ENCODE peak calls at places on chromosomes 5 and 9, in eight cellular contexts. I is astrocyte of the spinal cord, E is pancreas, V is hepatocyte, R is cardiac muscle cell, K is cardiac fibroblast, N is AG09309, J is suprapubic skin. G is an unnamed sample.

GRCh38 chr9:16721972-16722371 is 148.5 kb downstream of the BNC2 start:
- DNase-seq in I (no peak), E (no peak), V (peak; percentile 10), R (no peak), K (peak; percentile 91), N (no peak), J (no peak), G (no peak)

GRCh38 chr5:16916262-16916878 is 19.7 kb downstream of the MYO10 start:
- DNase-seq in I (peak; percentile 96), E (no peak), V (no peak), R (no peak), K (peak; percentile 95), N (peak; percentile 93), J (no peak), G (no peak)

GRCh38 chr5:148224131-148224742 is 14.1 kb upstream of the MARCOL start:
- DNase-seq in I (no peak), E (no peak), V (no peak), R (no peak), K (no peak), N (peak; percentile 96), J (no peak), G (no peak)

GRCh38 chr5:14932902-14933475 is 61.4 kb upstream of the ANKH start:
- DNase-seq in I (peak; percentile 50), E (no peak), V (no peak), R (no peak), K (no peak), N (no peak), J (no peak), G (no peak)

GRCh38 chr5:135313946-135314345 is 85.1 kb downstream of the MACROH2A1 start:
- DNase-seq in I (no peak), E (no peak), V (no peak), R (no peak), K (no peak), N (no peak), J (no peak), G (no peak)

GRCh38 chr5:37283214-37283820 is 34.1 kb upstream of the CPLANE1 start:
- DNase-seq in I (no peak), E (no peak), V (no peak), R (no peak), K (no peak), N (no peak), J (no peak), G (no peak)

GRCh38 chr5:31193591-31194457 is at the start of gene CDH6:
- DNase-seq in I (peak; percentile 81), E (peak; percentile 59), V (peak; percentile 70), R (peak; percentile 71), K (peak; percentile 46), N (no peak), J (no peak), G (no peak)

GRCh38 chr5:36611520-36612274 is 5.3 kb downstream of the SLC1A3 start:
- DNase-seq in I (no peak), E (no peak), V (no peak), R (no peak), K (no peak), N (no peak), J (no peak), G (no peak)

GRCh38 chr5:58235279-58235678 is 224.6 kb downstream of the PLK2 start:
- DNase-seq in I (no peak), E (no peak), V (peak; percentile 56), R (no peak), K (peak; percentile 82), N (no peak), J (no peak), G (no peak)

GRCh38 chr5:53023969-53024368 is 34.8 kb downstream of the ITGA2 start:
- DNase-seq in I (peak; percentile 72), E (no peak), V (no peak), R (no peak), K (peak; percentile 75), N (peak; percentile 67), J (no peak), G (no peak)

GRCh38 chr5:80255425-80255751 is 460 bp downstream of the SERINC5 start:
- DNase-seq in I (peak; percentile 66), E (no peak), V (peak; percentile 78), R (peak; percentile 59), K (peak; percentile 65), N (no peak), J (peak; percentile 86), G (no peak)

GRCh38 chr5:115844321-115844817 is 2.6 kb downstream of the AP3S1 start:
- DNase-seq in I (peak; percentile 33), E (no peak), V (no peak), R (no peak), K (no peak), N (no peak), J (no peak), G (no peak)

GRCh38 chr5:178672635-178673034 is 45.8 kb upstream of the CLK4 start:
- DNase-seq in I (no peak), E (no peak), V (no peak), R (no peak), K (no peak), N (no peak), J (no peak), G (no peak)

GRCh38 chr9:71490810-71491209 is 277.5 kb downstream of the CEMIP2 start:
- DNase-seq in I (no peak), E (no peak), V (no peak), R (no peak), K (no peak), N (no peak), J (no peak), G (no peak)

GRCh38 chr9:114538241-114538640 is 33.0 kb upstream of the WHRN start:
- DNase-seq in I (no peak), E (no peak), V (peak; percentile 64), R (no peak), K (no peak), N (no peak), J (no peak), G (peak; percentile 29)

GRCh38 chr9:3035594-3036389 is 191.9 kb upstream of the PUM3 start:
- DNase-seq in I (no peak), E (no peak), V (no peak), R (no peak), K (no peak), N (no peak), J (no peak), G (no peak)

GRCh38 chr9:14561929-14562386 is 131.3 kb downstream of the ZDHHC21 start:
- DNase-seq in I (no peak), E (peak; percentile 68), V (peak; percentile 20), R (peak; percentile 44), K (no peak), N (no peak), J (no peak), G (no peak)

DNA sequence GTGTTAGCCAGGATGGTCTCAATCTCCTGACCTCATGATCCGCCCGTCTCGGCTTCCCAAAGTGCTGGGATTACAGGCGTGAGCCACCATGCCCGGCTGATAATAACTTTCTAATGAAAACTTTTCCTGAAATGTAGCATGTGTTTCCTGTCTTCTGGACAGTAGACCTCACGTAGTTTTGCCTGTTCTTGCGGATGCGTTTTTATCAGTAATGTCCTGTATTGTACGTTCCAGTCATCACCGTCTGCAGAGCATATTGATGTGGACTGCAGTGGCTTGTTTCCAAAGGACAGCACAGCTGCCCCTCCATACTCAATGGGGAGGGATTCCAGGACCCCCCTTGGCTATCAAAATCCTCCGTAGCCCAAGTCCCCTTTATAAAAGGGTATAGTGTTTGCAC is 12.8 kb downstream of the EXOC3 start:
- DNase-seq in I (no peak), E (no peak), V (no peak), R (no peak), K (no peak), N (no peak), J (peak; percentile 37), G (no peak)
- TF ChIP-seq CTCF in I (no peak), E (no peak), V (no peak), R (no peak), K (no peak), N (no peak), J (no peak), G (no peak)

GRCh38 chr5:62206150-62206829 is 99.7 kb upstream of the KIF2A start:
- DNase-seq in I (no peak), E (no peak), V (peak; percentile 26), R (peak; percentile 45), K (no peak), N (no peak), J (no peak), G (no peak)
- TF ChIP-seq CTCF in I (no peak), E (no peak), V (peak; percentile 5), R (peak; percentile 7), K (no peak), N (peak; percentile 23), J (no peak), G (peak; percentile 10)

DNA sequence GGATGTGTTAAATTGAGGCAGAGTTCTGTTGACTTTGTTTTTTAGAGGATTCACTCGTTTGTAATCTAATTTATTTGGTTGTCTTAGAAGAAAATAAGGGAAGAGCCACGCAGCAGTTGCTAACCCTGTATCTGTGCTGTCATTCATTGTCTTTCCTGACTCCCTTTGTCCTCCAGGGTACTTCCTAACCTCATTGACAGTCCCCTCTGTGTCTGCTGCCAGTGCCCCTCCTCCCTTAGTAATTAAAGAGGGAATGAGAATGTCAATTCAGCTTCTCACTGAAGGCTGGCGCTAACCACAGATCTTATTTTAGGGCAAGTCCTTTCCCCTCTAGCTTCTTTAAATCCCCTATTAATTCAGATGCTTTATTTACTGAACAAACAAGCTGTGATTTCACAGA is 84.0 kb downstream of the MAST4 start:
- DNase-seq in I (no peak), E (no peak), V (no peak), R (no peak), K (no peak), N (no peak), J (no peak), G (no peak)
- TF ChIP-seq CTCF in I (no peak), E (no peak), V (no peak), R (no peak), K (no peak), N (no peak), J (no peak), G (no peak)

GRCh38 chr5:157222506-157223230 is 42.0 kb downstream of the ITK start:
- DNase-seq in I (peak; percentile 67), E (no peak), V (peak; percentile 15), R (no peak), K (peak; percentile 10), N (peak; percentile 64), J (no peak), G (no peak)
- TF ChIP-seq CTCF in I (no peak), E (no peak), V (no peak), R (no peak), K (no peak), N (no peak), J (no peak), G (no peak)

DNA sequence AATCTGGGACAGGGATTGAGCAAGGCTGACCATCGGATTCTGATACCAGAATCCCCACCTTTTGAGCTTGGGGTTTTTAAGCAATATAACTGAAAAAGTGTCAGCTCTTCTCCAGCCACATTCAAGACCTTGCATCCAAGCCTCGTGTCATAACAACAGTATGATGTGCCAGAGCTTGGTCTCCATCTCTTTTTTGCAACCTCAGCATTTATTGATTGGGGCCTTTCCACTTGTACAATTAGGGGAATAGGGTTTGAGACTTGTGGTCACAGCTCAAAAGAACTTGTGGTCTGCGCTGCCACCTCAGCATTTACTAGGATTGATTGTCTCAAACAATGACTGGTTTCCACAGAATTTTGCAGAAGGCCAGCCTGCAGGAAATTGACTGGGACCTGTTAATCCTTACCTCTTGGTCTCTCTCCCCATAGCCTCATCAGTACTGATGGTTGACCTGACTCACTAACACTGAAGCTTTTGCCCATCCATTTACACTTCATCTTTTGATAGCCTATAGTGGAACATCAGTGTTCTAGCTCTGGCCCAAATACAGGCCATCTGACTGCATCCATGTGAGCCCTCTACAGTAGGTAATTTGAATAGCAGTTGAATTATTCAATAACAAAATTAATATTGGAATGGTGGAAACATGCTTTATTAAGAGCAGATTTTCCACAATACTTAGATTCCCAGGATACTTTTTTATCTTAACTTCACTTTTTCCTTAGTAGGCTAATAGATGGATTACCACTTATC is 381.6 kb upstream of the PRR16 start:
- DNase-seq in I (no peak), E (no peak), V (no peak), R (no peak), K (no peak), N (no peak), J (no peak), G (no peak)
- TF ChIP-seq CTCF in I (peak; percentile 7), E (no peak), V (no peak), R (peak; percentile 29), K (peak; percentile 22), N (no peak), J (no peak), G (no peak)